ENCODE peak calls at places on chromosomes 12 and 14, in nine cellular contexts. C is transverse colon; V is effector memory CD4-positive, alpha-beta T cell; P is spleen; G is cardiac muscle cell; E is SK-N-SH; Z is right lobe of liver; M is aorta; N is esophagus squamous epithelium. A is an unnamed sample. For H3K4me1 and H3K36me3, the result is how much of the 10 kb centered on the place peaks cover.

GRCh38 chr12:56637621-56638020 is 7.5 kb upstream of the BAZ2A start:
- DNase-seq in M (no peak), E (no peak), G (no peak), C (no peak), V (no peak), N (no peak), P (no peak), Z (no peak), A (no peak)

GRCh38 chr12:15423629-15424028 is 101.3 kb downstream of the PTPRO start:
- DNase-seq in Z (no peak), N (no peak), V (no peak), C (no peak), P (no peak), M (no peak), G (no peak), E (no peak), A (no peak)

GRCh38 chr14:71266994-71267636 is 359.9 kb downstream of the PCNX1 start:
- DNase-seq in C (no peak), V (no peak), Z (no peak), P (no peak), M (no peak), E (no peak), G (no peak), N (no peak), A (no peak)

GRCh38 chr12:7966558-7966957 is 30.6 kb upstream of the SLC2A3 start:
- DNase-seq in G (no peak), C (no peak), Z (no peak), P (peak), E (no peak), M (no peak), N (no peak), V (no peak), A (no peak)

GRCh38 chr12:50400104-50400637 is 514 bp upstream of the LARP4 start:
- DNase-seq in V (no peak), M (no peak), G (no peak), P (no peak), C (no peak), Z (no peak), E (peak), N (no peak), A (no peak)

GRCh38 chr14:82052778-82053177 is 519.1 kb upstream of the SEL1L start:
- DNase-seq in P (no peak), C (no peak), G (no peak), V (no peak), M (no peak), Z (no peak), E (no peak), N (no peak), A (no peak)

GRCh38 chr12:13851828-13852227 is 129.6 kb downstream of the GRIN2B start:
- DNase-seq in V (no peak), N (no peak), E (no peak), P (no peak), Z (no peak), C (no peak), M (no peak), G (peak), A (no peak)

GRCh38 chr12:113334786-113335539 is at the start of gene SLC8B1:
- DNase-seq in P (peak), Z (peak), N (peak), V (peak), E (peak), M (peak), C (peak), G (peak), A (peak)

GRCh38 chr14:77140343-77140936 is 1.2 kb downstream of the ZDHHC22 start:
- DNase-seq in P (peak), G (no peak), C (no peak), M (no peak), V (no peak), E (no peak), Z (no peak), N (no peak), A (no peak)

GRCh38 chr12:132312516-132312915 is 16.9 kb downstream of the GALNT9 start:
- DNase-seq in C (no peak), N (no peak), E (no peak), M (peak), G (no peak), V (no peak), P (no peak), Z (no peak), A (no peak)

GRCh38 chr12:89252284-89252683 is 100.0 kb downstream of the DUSP6 start:
- DNase-seq in P (no peak), V (no peak), M (no peak), G (no peak), Z (no peak), C (no peak), E (no peak), N (no peak), A (no peak)

GRCh38 chr12:104929926-104930325 is 28.2 kb downstream of the SLC41A2 start:
- DNase-seq in C (no peak), G (no peak), N (no peak), M (no peak), Z (no peak), V (no peak), P (no peak), E (no peak), A (no peak)

GRCh38 chr14:23182372-23183014 is 967 bp downstream of the SLC7A8 start:
- DNase-seq in C (peak), N (no peak), V (no peak), G (peak), Z (peak), M (peak), E (no peak), P (peak), A (peak)

GRCh38 chr12:71046215-71046614 is 111.6 kb downstream of the TSPAN8 start:
- DNase-seq in M (no peak), C (no peak), E (no peak), N (no peak), V (no peak), P (no peak), Z (no peak), G (no peak), A (no peak)

GRCh38 chr12:118689793-118690192 is 291.5 kb upstream of the SRRM4 start:
- DNase-seq in E (no peak), Z (no peak), P (no peak), V (no peak), N (no peak), G (no peak), C (no peak), M (no peak), A (no peak)

GRCh38 chr12:26831959-26832816 is 806 bp downstream of the ITPR2 start:
- DNase-seq in G (peak), Z (peak), C (peak), E (peak), V (peak), M (peak), P (peak), N (no peak), A (peak)

GRCh38 chr12:53996188-53996885 is 3.6 kb upstream of the HOXC9 start:
- DNase-seq in Z (no peak), N (no peak), C (no peak), V (no peak), M (no peak), G (no peak), P (peak), E (no peak), A (no peak)
- H3K4me3 ChIP-seq in Z (peak), N (peak), C (peak), V (peak), M (no peak), G (peak), P (peak), E (peak), A (no peak)

GRCh38 chr14:58633831-58634230 is 3.9 kb upstream of the DACT1 start:
- DNase-seq in G (no peak), E (no peak), N (no peak), P (no peak), C (no peak), V (no peak), M (no peak), Z (no peak), A (no peak)
- H3K4me1 ChIP-seq in G (half or more), E (under half), N (under half), P (under half), C (under half), V (under half), M (under half), Z (under half), A (under half)

DNA sequence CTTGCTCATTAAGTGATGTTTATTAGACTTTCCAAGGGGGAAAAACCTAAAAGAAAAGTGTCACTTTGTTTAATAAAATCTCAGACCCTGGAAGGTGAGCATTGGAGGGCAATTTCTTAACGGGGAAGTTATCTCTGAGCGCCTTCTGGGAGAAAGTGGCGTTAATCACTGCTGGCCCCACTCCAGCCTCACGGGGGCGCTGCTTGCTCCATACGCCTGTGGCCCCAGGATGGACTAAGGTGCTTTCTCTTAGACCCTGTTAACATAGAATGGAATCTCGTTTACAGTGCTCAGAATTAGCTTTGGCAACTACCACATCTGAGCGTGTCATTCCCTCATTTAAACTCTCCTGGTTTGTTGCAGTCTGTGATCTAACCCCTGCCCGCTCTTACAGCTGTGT is 16.4 kb upstream of the PRIMA1 start:
- DNase-seq in N (no peak), G (no peak), M (no peak), C (no peak), E (no peak), Z (no peak), P (no peak), V (no peak), A (no peak)
- H3K36me3 ChIP-seq in N (under half), G (under half), M (under half), C (under half), E (under half), Z (under half), P (under half), V (under half), A (under half)

GRCh38 chr14:36660736-36661505 is 739 bp upstream of the PAX9 start:
- DNase-seq in M (no peak), C (no peak), P (no peak), Z (no peak), N (no peak), G (no peak), V (no peak), E (no peak), A (no peak)

GRCh38 chr14:36658091-36659009 is 3.3 kb upstream of the PAX9 start:
- DNase-seq in V (no peak), Z (no peak), P (no peak), C (no peak), M (no peak), G (no peak), E (no peak), N (no peak), A (no peak)

GRCh38 chr14:36659010-36659821 is 2.4 kb upstream of the PAX9 start:
- DNase-seq in E (no peak), P (no peak), Z (no peak), V (no peak), G (no peak), N (no peak), C (no peak), M (no peak), A (no peak)

GRCh38 chr14:36661506-36662257 is at the start of gene PAX9:
- DNase-seq in C (peak), G (peak), E (peak), P (no peak), M (peak), N (no peak), Z (peak), V (no peak), A (peak)

DNA sequence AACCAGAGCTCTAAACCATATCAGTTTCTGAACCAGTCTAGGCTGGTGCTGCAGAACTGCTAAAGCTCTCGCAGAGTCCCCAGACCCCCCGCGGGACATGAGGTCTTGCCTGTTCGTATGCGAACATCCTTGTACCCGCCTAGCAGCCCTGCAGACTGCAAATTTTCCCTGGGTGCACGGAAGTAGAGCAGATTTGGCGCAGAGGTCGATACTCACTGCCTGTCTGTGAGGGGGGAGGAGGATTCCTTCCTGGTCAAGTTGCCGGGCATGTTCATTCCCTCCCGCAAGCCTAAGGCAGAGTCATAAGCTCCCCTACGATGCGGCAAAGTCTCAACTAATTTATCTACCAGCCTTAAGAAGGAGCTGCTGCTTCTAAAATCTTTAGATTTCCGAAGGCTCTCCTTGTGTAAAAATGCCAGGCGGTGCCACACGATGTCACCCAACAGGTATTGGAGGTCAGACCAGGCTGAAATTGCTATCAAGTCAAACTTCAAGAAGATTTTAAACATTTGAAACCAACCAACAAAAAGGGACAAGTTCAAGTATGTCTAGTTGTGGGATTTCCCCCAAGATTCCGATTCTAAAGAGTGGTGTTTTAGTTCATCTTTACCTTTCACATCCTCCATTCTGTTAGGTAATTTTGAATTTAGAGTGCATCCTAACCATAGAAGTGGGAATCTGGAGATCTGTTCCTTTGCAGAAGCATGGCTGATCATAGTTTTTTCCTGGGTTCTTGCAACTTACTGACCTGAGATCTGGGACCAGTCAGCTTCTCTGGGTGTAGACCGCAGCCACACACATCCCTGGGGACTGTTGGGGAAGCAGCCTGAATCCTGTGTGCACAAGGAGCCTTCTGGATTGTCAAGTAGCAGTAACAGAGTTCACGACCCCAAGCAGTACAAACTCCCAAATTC is 1.6 kb upstream of the PAX9 start:
- DNase-seq in V (no peak), P (no peak), C (no peak), Z (no peak), E (no peak), N (no peak), G (no peak), M (no peak), A (no peak)
- H3K4me3 ChIP-seq in V (no peak), P (no peak), C (no peak), Z (no peak), E (no peak), N (peak), G (no peak), M (no peak), A (no peak)

DNA sequence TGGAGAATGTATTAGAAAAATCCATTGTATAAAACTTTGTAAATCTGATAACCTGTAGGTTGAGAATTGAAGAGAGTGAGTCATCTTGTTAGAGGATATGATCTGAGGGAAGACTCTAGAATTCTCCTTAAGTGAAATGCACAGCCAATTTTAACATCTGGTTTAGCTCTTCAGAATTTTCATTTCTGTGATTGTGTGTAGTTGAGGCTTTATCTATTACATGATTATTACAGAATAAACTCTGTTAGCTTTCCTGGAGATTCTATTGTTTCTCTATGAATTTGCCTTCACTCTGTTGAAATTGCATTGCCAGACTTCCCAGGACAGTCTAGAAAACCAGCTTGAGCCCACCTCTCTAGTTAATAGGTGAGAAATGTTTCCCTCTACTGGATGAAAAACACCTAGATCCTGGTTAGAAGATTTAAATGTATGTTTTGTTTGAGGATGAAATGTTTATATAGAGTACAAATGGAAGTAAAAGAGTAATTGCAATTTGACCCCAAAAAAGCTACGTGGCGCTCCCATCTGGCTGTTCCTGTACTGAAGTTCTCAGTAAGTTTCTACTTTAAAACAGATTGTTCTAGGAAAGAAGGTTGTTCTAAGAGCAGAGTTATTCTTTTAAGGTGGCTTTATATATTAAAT is 2.9 kb downstream of the NUDT4 start:
- DNase-seq in E (peak), V (no peak), M (no peak), G (no peak), N (no peak), P (no peak), C (no peak), Z (no peak), A (no peak)
- H3K4me1 ChIP-seq in E (under half), V (under half), M (under half), G (under half), N (half or more), P (half or more), C (under half), Z (under half), A (under half)

DNA sequence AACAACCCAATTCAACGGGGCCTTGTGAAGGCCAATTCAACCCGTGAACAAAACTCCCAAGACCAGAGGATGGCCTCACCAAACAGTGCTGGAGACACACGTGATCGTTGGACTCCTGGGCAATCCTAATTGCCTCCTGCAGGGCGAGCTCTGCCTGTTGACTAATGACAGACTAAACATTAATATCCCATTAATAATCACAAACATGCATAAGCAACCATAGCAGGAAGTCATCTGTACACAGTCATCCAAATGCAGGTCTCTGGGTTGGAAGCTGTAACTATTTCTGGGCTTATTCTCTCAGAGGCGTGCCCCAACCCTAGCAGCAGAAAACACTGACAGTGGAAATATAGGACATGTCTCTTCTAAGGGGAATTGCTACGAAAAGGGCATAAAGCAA is 20.9 kb downstream of the ANAPC5 start:
- DNase-seq in E (no peak), G (no peak), V (no peak), M (no peak), C (no peak), P (no peak), Z (no peak), N (no peak), A (no peak)
- H3K36me3 ChIP-seq in E (half or more), G (half or more), V (half or more), M (under half), C (half or more), P (half or more), Z (half or more), N (half or more), A (under half)